ENCODE peak calls at places on chromosome 12, in eight cellular contexts. R, B, K, D, F, N, O and L are unnamed samples.

GRCh38 chr12:66111605-66112004 is 18.9 kb downstream of the LLPH start:
- DNase-seq in R (no peak), B (no peak), K (no peak), D (no peak), F (no peak), N (no peak), O (no peak), L (no peak)

GRCh38 chr12:52080403-52081201 is 1.1 kb downstream of the SMIM41 start:
- DNase-seq in R (no peak), B (no peak), K (no peak), D (no peak), F (no peak), N (no peak), O (peak; percentile 58), L (no peak)

GRCh38 chr12:22625671-22626251 is 790 bp downstream of the ETNK1 start:
- DNase-seq in R (peak; percentile 21), B (peak; percentile 33), K (peak; percentile 45), D (peak; percentile 14), F (peak; percentile 15), N (no peak), O (peak; percentile 37), L (no peak)

GRCh38 chr12:115341442-115341841 is 657.5 kb upstream of the TBX3 start:
- DNase-seq in R (peak; percentile 71), B (peak; percentile 97), K (no peak), D (peak; percentile 53), F (peak; percentile 67), N (peak; percentile 57), O (peak; percentile 85), L (no peak)

GRCh38 chr12:119956047-119956446 is 33.0 kb upstream of the BICDL1 start:
- DNase-seq in R (no peak), B (no peak), K (no peak), D (no peak), F (no peak), N (no peak), O (no peak), L (no peak)

GRCh38 chr12:6964605-6965025 is 5.8 kb downstream of the PHB2 start:
- DNase-seq in R (peak; percentile 20), B (no peak), K (no peak), D (no peak), F (no peak), N (no peak), O (no peak), L (no peak)

GRCh38 chr12:131194166-131194565 is 240.5 kb downstream of the ADGRD1 start:
- DNase-seq in R (no peak), B (no peak), K (no peak), D (no peak), F (no peak), N (no peak), O (no peak), L (peak; percentile 25)

GRCh38 chr12:38892090-38892786 is 13.2 kb downstream of the CPNE8 start:
- DNase-seq in R (no peak), B (peak; percentile 35), K (no peak), D (no peak), F (no peak), N (peak; percentile 53), O (no peak), L (no peak)

GRCh38 chr12:25723286-25723685 is 170.2 kb upstream of the LMNTD1 start:
- DNase-seq in R (no peak), B (peak; percentile 87), K (no peak), D (no peak), F (no peak), N (no peak), O (no peak), L (no peak)

GRCh38 chr12:24630446-24630845 is 318.5 kb downstream of the BCAT1 start:
- DNase-seq in R (no peak), B (no peak), K (no peak), D (no peak), F (no peak), N (no peak), O (no peak), L (no peak)

GRCh38 chr12:39502657-39503056 is 59.7 kb upstream of the KIF21A start:
- DNase-seq in R (no peak), B (no peak), K (no peak), D (no peak), F (no peak), N (no peak), O (no peak), L (no peak)

GRCh38 chr12:47811070-47811391 is 8.7 kb downstream of the HDAC7 start:
- DNase-seq in R (no peak), B (no peak), K (no peak), D (no peak), F (no peak), N (no peak), O (no peak), L (no peak)

GRCh38 chr12:67147447-67147846 is 121.7 kb upstream of the CAND1 start:
- DNase-seq in R (no peak), B (no peak), K (no peak), D (no peak), F (no peak), N (no peak), O (no peak), L (no peak)

GRCh38 chr12:124683330-124683662 is 115.9 kb upstream of the NCOR2 start:
- DNase-seq in R (no peak), B (no peak), K (peak; percentile 69), D (no peak), F (no peak), N (no peak), O (no peak), L (no peak)

GRCh38 chr12:124379938-124380754 is 85.3 kb downstream of the RFLNA start:
- DNase-seq in R (peak; percentile 78), B (peak; percentile 90), K (peak; percentile 73), D (peak; percentile 66), F (no peak), N (no peak), O (peak; percentile 85), L (no peak)

GRCh38 chr12:69497308-69498026 is 27.3 kb downstream of the FRS2 start:
- DNase-seq in R (no peak), B (no peak), K (no peak), D (no peak), F (no peak), N (no peak), O (no peak), L (no peak)

GRCh38 chr12:53974084-53975018 is at the start of gene HOTAIR:
- DNase-seq in R (no peak), B (no peak), K (no peak), D (no peak), F (no peak), N (peak; percentile 43), O (no peak), L (no peak)

GRCh38 chr12:46874642-46875041 is 48.8 kb upstream of the SLC38A4 start:
- DNase-seq in R (no peak), B (no peak), K (no peak), D (peak; percentile 40), F (no peak), N (no peak), O (no peak), L (no peak)

GRCh38 chr12:83276904-83277303 is 590.2 kb downstream of the TMTC2 start:
- DNase-seq in R (no peak), B (no peak), K (no peak), D (no peak), F (no peak), N (no peak), O (no peak), L (no peak)

GRCh38 chr12:92551853-92552397 is 150.9 kb upstream of the PLEKHG7 start:
- DNase-seq in R (no peak), B (peak; percentile 74), K (no peak), D (no peak), F (no peak), N (no peak), O (no peak), L (no peak)

DNA sequence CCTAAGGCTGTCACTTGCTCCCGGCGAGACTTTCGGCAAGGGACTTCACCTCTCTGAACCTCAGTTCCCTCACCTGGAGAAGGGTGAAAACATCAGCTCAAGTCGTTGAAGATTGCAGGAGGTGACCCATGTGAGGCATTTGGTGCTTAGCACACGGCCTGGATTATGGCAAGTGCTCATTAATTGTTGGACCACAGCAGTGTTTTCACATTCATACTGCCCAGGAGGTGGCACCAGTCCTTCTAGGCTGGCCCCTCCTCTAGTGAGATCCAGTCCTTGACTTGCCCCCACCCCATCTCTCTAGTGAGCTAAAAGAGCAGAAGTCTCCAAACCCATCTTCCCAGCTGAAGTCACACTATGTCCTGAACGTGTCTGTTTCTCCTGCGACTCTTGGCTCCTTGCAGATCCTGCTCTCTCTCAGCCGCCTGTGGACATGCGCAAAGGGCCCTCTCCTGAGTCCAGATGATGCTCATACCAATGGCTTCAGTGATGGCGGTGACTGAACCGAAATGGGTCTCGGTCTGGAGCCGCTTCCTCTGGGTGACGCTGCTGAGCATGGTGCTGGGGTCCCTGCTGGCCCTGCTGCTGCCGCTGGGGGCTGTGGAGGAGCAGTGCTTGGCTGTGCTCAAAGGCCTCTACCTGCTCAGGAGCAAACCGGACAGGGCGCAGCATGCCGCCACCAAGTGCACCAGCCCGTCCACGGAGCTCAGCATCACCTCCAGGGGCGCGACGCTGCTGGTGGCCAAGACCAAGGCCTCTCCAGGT is 1.6 kb downstream of the FICD start:
- DNase-seq in R (no peak), B (no peak), K (no peak), D (no peak), F (no peak), N (no peak), O (no peak), L (no peak)
- TF ChIP-seq CTCF in R (no peak), B (peak; percentile 17), K (no peak), D (no peak), F (no peak), N (no peak), O (no peak), L (peak; percentile 18)

GRCh38 chr12:78963439-78964222 is 99.1 kb downstream of the SYT1 start:
- DNase-seq in R (no peak), B (peak; percentile 61), K (no peak), D (no peak), F (no peak), N (no peak), O (no peak), L (no peak)
- H3K4me3 ChIP-seq in R (no peak overlapping the region), B (no peak overlapping the region), K (no peak overlapping the region), D (no peak overlapping the region), F (no peak overlapping the region), N (no peak overlapping the region), O (no peak overlapping the region), L (no peak overlapping the region)

GRCh38 chr12:58554522-58555157 is 365.7 kb downstream of the LRIG3 start:
- DNase-seq in R (no peak), B (no peak), K (no peak), D (no peak), F (no peak), N (no peak), O (no peak), L (no peak)
- TF ChIP-seq CTCF in R (no peak), B (no peak), K (no peak), D (no peak), F (no peak), N (no peak), O (no peak), L (no peak)

GRCh38 chr12:11595080-11595479 is 54.4 kb upstream of the ETV6 start:
- DNase-seq in R (no peak), B (no peak), K (no peak), D (no peak), F (no peak), N (no peak), O (no peak), L (no peak)

GRCh38 chr12:11592484-11592883 is 57.0 kb upstream of the ETV6 start:
- DNase-seq in R (no peak), B (no peak), K (no peak), D (no peak), F (no peak), N (no peak), O (no peak), L (no peak)

GRCh38 chr12:11598900-11599299 is 50.6 kb upstream of the ETV6 start:
- DNase-seq in R (no peak), B (no peak), K (no peak), D (no peak), F (no peak), N (no peak), O (no peak), L (no peak)

GRCh38 chr12:11593013-11593412 is 56.5 kb upstream of the ETV6 start:
- DNase-seq in R (no peak), B (no peak), K (no peak), D (no peak), F (no peak), N (no peak), O (no peak), L (no peak)
- H3K4me3 ChIP-seq in R (no peak overlapping the region), B (no peak overlapping the region), K (no peak overlapping the region), D (no peak overlapping the region), F (no peak overlapping the region), N (no peak overlapping the region), O (no peak overlapping the region), L (no peak overlapping the region)